ENCODE peak calls at places on chromosomes 3 and 15, in eight cellular contexts. One of them, this sample, is unnamed.

GRCh38 chr3:150455341-150455740 is 47.2 kb downstream of the TSC22D2 start:
- DNase-seq in HepG2: no peak
- DNase-seq in fibroblast of mammary gland: no peak
- DNase-seq in GM13977: no peak
- DNase-seq in foreskin fibroblast: no peak
- DNase-seq in Peyer's patch: no peak
- DNase-seq in AG09319: no peak
- DNase-seq in AG09309: no peak
- DNase-seq in this sample: no peak

GRCh38 chr3:40258555-40258954 is 51.0 kb upstream of the EIF1B start:
- DNase-seq in HepG2: no peak
- DNase-seq in fibroblast of mammary gland: peak
- DNase-seq in GM13977: no peak
- DNase-seq in foreskin fibroblast: peak
- DNase-seq in Peyer's patch: no peak
- DNase-seq in AG09319: peak
- DNase-seq in AG09309: peak
- DNase-seq in this sample: no peak

GRCh38 chr3:163328680-163329079 is 1749.6 kb downstream of the SI start:
- DNase-seq in HepG2: no peak
- DNase-seq in fibroblast of mammary gland: no peak
- DNase-seq in GM13977: no peak
- DNase-seq in foreskin fibroblast: no peak
- DNase-seq in Peyer's patch: no peak
- DNase-seq in AG09319: no peak
- DNase-seq in AG09309: no peak
- DNase-seq in this sample: no peak

GRCh38 chr15:57604502-57604901 is 12.8 kb downstream of the MYZAP start:
- DNase-seq in HepG2: no peak
- DNase-seq in fibroblast of mammary gland: no peak
- DNase-seq in GM13977: no peak
- DNase-seq in foreskin fibroblast: no peak
- DNase-seq in Peyer's patch: no peak
- DNase-seq in AG09319: no peak
- DNase-seq in AG09309: no peak
- DNase-seq in this sample: no peak

GRCh38 chr15:66035901-66036300 is 166.6 kb downstream of the RAB11A start:
- DNase-seq in HepG2: no peak
- DNase-seq in fibroblast of mammary gland: no peak
- DNase-seq in GM13977: no peak
- DNase-seq in foreskin fibroblast: no peak
- DNase-seq in Peyer's patch: no peak
- DNase-seq in AG09319: no peak
- DNase-seq in AG09309: no peak
- DNase-seq in this sample: no peak

GRCh38 chr3:119831941-119832371 is 50.1 kb downstream of the NR1I2 start:
- DNase-seq in HepG2: no peak
- DNase-seq in fibroblast of mammary gland: peak
- DNase-seq in GM13977: no peak
- DNase-seq in foreskin fibroblast: peak
- DNase-seq in Peyer's patch: no peak
- DNase-seq in AG09319: no peak
- DNase-seq in AG09309: no peak
- DNase-seq in this sample: no peak

GRCh38 chr3:20669184-20669583 is 483.2 kb upstream of the SGO1 start:
- DNase-seq in HepG2: no peak
- DNase-seq in fibroblast of mammary gland: no peak
- DNase-seq in GM13977: no peak
- DNase-seq in foreskin fibroblast: no peak
- DNase-seq in Peyer's patch: no peak
- DNase-seq in AG09319: no peak
- DNase-seq in AG09309: no peak
- DNase-seq in this sample: no peak

GRCh38 chr15:82305621-82306048 is 43.0 kb downstream of the SAXO2 start:
- DNase-seq in HepG2: no peak
- DNase-seq in fibroblast of mammary gland: no peak
- DNase-seq in GM13977: no peak
- DNase-seq in foreskin fibroblast: no peak
- DNase-seq in Peyer's patch: no peak
- DNase-seq in AG09319: no peak
- DNase-seq in AG09309: no peak
- DNase-seq in this sample: no peak

GRCh38 chr3:47804571-47804970 is 1.6 kb downstream of the DHX30 start:
- DNase-seq in HepG2: no peak
- DNase-seq in fibroblast of mammary gland: no peak
- DNase-seq in GM13977: no peak
- DNase-seq in foreskin fibroblast: no peak
- DNase-seq in Peyer's patch: no peak
- DNase-seq in AG09319: no peak
- DNase-seq in AG09309: no peak
- DNase-seq in this sample: no peak

GRCh38 chr3:47802734-47803477 is at the start of gene DHX30:
- DNase-seq in HepG2: peak
- DNase-seq in fibroblast of mammary gland: peak
- DNase-seq in GM13977: peak
- DNase-seq in foreskin fibroblast: peak
- DNase-seq in Peyer's patch: peak
- DNase-seq in AG09319: no peak
- DNase-seq in AG09309: no peak
- DNase-seq in this sample: peak

GRCh38 chr3:47803478-47804025 is 614 bp downstream of the DHX30 start:
- DNase-seq in HepG2: no peak
- DNase-seq in fibroblast of mammary gland: no peak
- DNase-seq in GM13977: no peak
- DNase-seq in foreskin fibroblast: no peak
- DNase-seq in Peyer's patch: no peak
- DNase-seq in AG09319: no peak
- DNase-seq in AG09309: no peak
- DNase-seq in this sample: no peak

GRCh38 chr3:47794585-47794984 is 8.4 kb upstream of the DHX30 start:
- DNase-seq in HepG2: peak
- DNase-seq in fibroblast of mammary gland: no peak
- DNase-seq in GM13977: no peak
- DNase-seq in foreskin fibroblast: no peak
- DNase-seq in Peyer's patch: no peak
- DNase-seq in AG09319: no peak
- DNase-seq in AG09309: no peak
- DNase-seq in this sample: no peak

GRCh38 chr3:47799733-47800132 is 3.2 kb upstream of the DHX30 start:
- DNase-seq in HepG2: no peak
- DNase-seq in fibroblast of mammary gland: peak
- DNase-seq in GM13977: peak
- DNase-seq in foreskin fibroblast: no peak
- DNase-seq in Peyer's patch: no peak
- DNase-seq in AG09319: no peak
- DNase-seq in AG09309: no peak
- DNase-seq in this sample: no peak
- TF ChIP-seq CTCF in HepG2: peak
- TF ChIP-seq CTCF in fibroblast of mammary gland: peak
- TF ChIP-seq CTCF in GM13977: peak
- TF ChIP-seq CTCF in foreskin fibroblast: peak
- TF ChIP-seq CTCF in Peyer's patch: no peak
- TF ChIP-seq CTCF in AG09319: peak
- TF ChIP-seq CTCF in AG09309: peak
- TF ChIP-seq CTCF in this sample: peak

GRCh38 chr15:84880007-84880406 is 4.5 kb upstream of the SLC28A1 start:
- DNase-seq in HepG2: no peak
- DNase-seq in fibroblast of mammary gland: no peak
- DNase-seq in GM13977: no peak
- DNase-seq in foreskin fibroblast: no peak
- DNase-seq in Peyer's patch: no peak
- DNase-seq in AG09319: no peak
- DNase-seq in AG09309: no peak
- DNase-seq in this sample: no peak

GRCh38 chr15:84880822-84881519 is 3.5 kb upstream of the SLC28A1 start:
- DNase-seq in HepG2: no peak
- DNase-seq in fibroblast of mammary gland: no peak
- DNase-seq in GM13977: no peak
- DNase-seq in foreskin fibroblast: no peak
- DNase-seq in Peyer's patch: no peak
- DNase-seq in AG09319: no peak
- DNase-seq in AG09309: no peak
- DNase-seq in this sample: no peak

GRCh38 chr15:84876269-84876668 is 8.2 kb upstream of the SLC28A1 start:
- DNase-seq in HepG2: no peak
- DNase-seq in fibroblast of mammary gland: no peak
- DNase-seq in GM13977: no peak
- DNase-seq in foreskin fibroblast: no peak
- DNase-seq in Peyer's patch: no peak
- DNase-seq in AG09319: no peak
- DNase-seq in AG09309: no peak
- DNase-seq in this sample: no peak

GRCh38 chr15:84879088-84879780 is 5.2 kb upstream of the SLC28A1 start:
- DNase-seq in HepG2: no peak
- DNase-seq in fibroblast of mammary gland: no peak
- DNase-seq in GM13977: no peak
- DNase-seq in foreskin fibroblast: no peak
- DNase-seq in Peyer's patch: no peak
- DNase-seq in AG09319: no peak
- DNase-seq in AG09309: no peak
- DNase-seq in this sample: no peak

DNA sequence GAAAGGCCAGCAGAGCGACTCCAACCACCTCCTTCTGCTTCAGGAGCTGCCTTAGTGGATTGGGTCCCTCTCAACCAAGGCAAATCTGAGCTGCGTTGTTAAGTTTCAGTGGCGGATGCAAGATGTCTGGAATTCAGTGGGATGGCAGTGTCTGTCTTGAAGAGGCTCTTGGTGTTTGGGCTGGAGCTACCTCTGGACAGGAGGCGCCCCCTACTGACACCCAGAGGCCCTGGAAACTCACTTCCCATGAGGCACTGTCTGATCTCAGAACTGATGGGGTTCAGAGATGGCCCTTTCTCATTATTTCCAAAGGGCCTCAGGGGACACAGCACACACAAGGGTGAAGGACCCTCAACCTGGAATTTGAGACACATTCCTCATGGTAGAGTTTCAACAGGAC is 6.0 kb upstream of the SLC28A1 start:
- DNase-seq in HepG2: peak
- DNase-seq in fibroblast of mammary gland: peak
- DNase-seq in GM13977: peak
- DNase-seq in foreskin fibroblast: peak
- DNase-seq in Peyer's patch: peak
- DNase-seq in AG09319: peak
- DNase-seq in AG09309: peak
- DNase-seq in this sample: peak
- TF ChIP-seq CTCF in HepG2: peak
- TF ChIP-seq CTCF in fibroblast of mammary gland: peak
- TF ChIP-seq CTCF in GM13977: peak
- TF ChIP-seq CTCF in foreskin fibroblast: peak
- TF ChIP-seq CTCF in Peyer's patch: peak
- TF ChIP-seq CTCF in AG09319: peak
- TF ChIP-seq CTCF in AG09309: peak
- TF ChIP-seq CTCF in this sample: peak

DNA sequence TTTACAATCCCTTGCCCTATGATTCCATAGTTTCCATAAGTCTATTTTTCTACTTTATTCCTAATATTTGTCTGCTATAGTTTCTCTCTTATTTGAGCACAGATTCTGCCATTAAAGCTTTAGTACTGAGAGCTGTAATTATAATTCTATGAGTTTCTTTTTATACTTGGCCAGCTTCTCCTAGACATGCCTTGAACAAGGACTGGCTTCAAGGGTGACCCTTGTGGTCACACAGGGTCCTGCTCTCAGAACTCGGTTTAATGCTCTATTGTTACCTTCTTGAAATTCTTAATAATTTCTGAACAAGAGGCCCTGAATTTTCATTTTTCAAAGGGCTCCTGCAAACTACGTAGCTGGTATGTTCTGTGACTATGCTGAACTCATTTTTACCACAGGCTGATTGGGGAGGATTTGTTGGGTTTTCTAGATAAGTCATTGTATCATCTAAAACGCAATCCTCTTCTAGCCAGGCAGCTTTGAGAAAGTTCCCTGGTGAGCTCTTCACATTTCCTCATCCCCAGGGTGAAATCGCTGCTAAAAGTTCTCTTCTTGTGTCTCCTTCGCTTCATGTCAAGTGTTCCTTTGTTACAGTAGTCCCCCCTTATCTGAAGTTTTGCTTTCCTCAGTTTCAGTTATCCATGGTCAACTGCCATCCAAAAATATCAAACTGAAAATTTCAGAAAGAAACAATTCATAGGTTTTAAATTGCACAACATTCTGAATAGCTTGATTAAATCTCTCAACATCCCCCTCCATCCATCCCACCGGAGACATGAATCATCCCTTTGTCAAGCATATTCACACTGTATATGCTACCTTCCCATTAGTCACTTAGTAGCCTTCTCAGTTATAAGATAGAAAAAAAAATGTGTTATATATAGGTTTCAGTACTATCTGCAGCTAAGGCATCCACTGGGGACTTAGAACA is 12.6 kb upstream of the PLCL2 start:
- DNase-seq in HepG2: no peak
- DNase-seq in fibroblast of mammary gland: peak
- DNase-seq in GM13977: no peak
- DNase-seq in foreskin fibroblast: no peak
- DNase-seq in Peyer's patch: no peak
- DNase-seq in AG09319: no peak
- DNase-seq in AG09309: no peak
- DNase-seq in this sample: no peak
- TF ChIP-seq CTCF in HepG2: no peak
- TF ChIP-seq CTCF in fibroblast of mammary gland: no peak
- TF ChIP-seq CTCF in GM13977: no peak
- TF ChIP-seq CTCF in foreskin fibroblast: no peak
- TF ChIP-seq CTCF in Peyer's patch: no peak
- TF ChIP-seq CTCF in AG09319: no peak
- TF ChIP-seq CTCF in AG09309: no peak
- TF ChIP-seq CTCF in this sample: no peak

GRCh38 chr15:59379524-59379923 is 6.9 kb upstream of the MYO1E start:
- DNase-seq in HepG2: no peak
- DNase-seq in fibroblast of mammary gland: no peak
- DNase-seq in GM13977: no peak
- DNase-seq in foreskin fibroblast: no peak
- DNase-seq in Peyer's patch: no peak
- DNase-seq in AG09319: no peak
- DNase-seq in AG09309: no peak
- DNase-seq in this sample: no peak

GRCh38 chr15:59378855-59379254 is 6.2 kb upstream of the MYO1E start:
- DNase-seq in HepG2: no peak
- DNase-seq in fibroblast of mammary gland: no peak
- DNase-seq in GM13977: no peak
- DNase-seq in foreskin fibroblast: no peak
- DNase-seq in Peyer's patch: no peak
- DNase-seq in AG09319: no peak
- DNase-seq in AG09309: no peak
- DNase-seq in this sample: no peak

GRCh38 chr15:59377940-59378339 is 5.3 kb upstream of the MYO1E start:
- DNase-seq in HepG2: no peak
- DNase-seq in fibroblast of mammary gland: no peak
- DNase-seq in GM13977: no peak
- DNase-seq in foreskin fibroblast: no peak
- DNase-seq in Peyer's patch: no peak
- DNase-seq in AG09319: no peak
- DNase-seq in AG09309: no peak
- DNase-seq in this sample: no peak

GRCh38 chr15:59373215-59373614 is 544 bp upstream of the MYO1E start:
- DNase-seq in HepG2: no peak
- DNase-seq in fibroblast of mammary gland: no peak
- DNase-seq in GM13977: no peak
- DNase-seq in foreskin fibroblast: no peak
- DNase-seq in Peyer's patch: no peak
- DNase-seq in AG09319: no peak
- DNase-seq in AG09309: no peak
- DNase-seq in this sample: no peak

DNA sequence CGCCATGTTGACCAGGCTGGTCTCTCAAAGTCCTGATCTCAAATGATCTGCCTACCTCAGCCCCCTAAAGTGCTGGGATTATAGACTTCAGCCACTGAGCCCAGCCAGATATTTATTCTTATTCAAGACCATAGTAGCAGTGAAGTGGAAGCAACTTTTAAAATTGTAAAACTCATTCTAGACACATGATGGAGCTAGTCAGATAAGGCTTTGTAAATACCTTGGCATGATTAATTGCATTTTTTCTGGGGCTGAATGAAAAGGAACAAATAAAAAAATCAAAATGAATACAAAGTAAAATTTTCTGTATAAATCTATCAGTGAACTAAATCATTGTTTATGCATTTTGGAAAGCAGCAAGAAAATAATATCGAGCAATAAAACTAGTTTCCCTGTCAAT is 4.1 kb upstream of the MYO1E start:
- DNase-seq in HepG2: no peak
- DNase-seq in fibroblast of mammary gland: no peak
- DNase-seq in GM13977: no peak
- DNase-seq in foreskin fibroblast: no peak
- DNase-seq in Peyer's patch: no peak
- DNase-seq in AG09319: no peak
- DNase-seq in AG09309: no peak
- DNase-seq in this sample: no peak
- TF ChIP-seq CTCF in HepG2: no peak
- TF ChIP-seq CTCF in fibroblast of mammary gland: no peak
- TF ChIP-seq CTCF in GM13977: peak
- TF ChIP-seq CTCF in foreskin fibroblast: peak
- TF ChIP-seq CTCF in Peyer's patch: peak
- TF ChIP-seq CTCF in AG09319: peak
- TF ChIP-seq CTCF in AG09309: peak
- TF ChIP-seq CTCF in this sample: no peak